ENCODE peak calls at places on chromosomes 6 and 20, in four cellular contexts. A, N, B and O are unnamed samples.

GRCh38 chr6:166786704-166787293 is 159.7 kb upstream of the RPS6KA2 start:
- DNase-seq in A (peak; percentile 65), N (peak; percentile 53), B (no peak), O (no peak)

GRCh38 chr6:157410088-157410487 is 29.1 kb downstream of the ZDHHC14 start:
- DNase-seq in B (no peak), A (peak; percentile 13), N (peak; percentile 58), O (no peak)

GRCh38 chr6:108002365-108003221 is 44.6 kb upstream of the SEC63 start:
- DNase-seq in A (peak; percentile 6), N (no peak), B (peak; percentile 31), O (peak; percentile 93)

GRCh38 chr20:59976196-59976847 is 18.1 kb downstream of the CDH26 start:
- DNase-seq in A (peak; percentile 49), B (no peak), N (no peak), O (no peak)

GRCh38 chr20:38170219-38170902 is 5.3 kb upstream of the TGM2 start:
- DNase-seq in N (no peak), B (no peak), A (peak; percentile 64), O (no peak)

GRCh38 chr6:53701333-53702073 is 35.9 kb upstream of the KLHL31 start:
- DNase-seq in N (no peak), A (no peak), B (no peak), O (no peak)

GRCh38 chr20:62105592-62105991 is 16.7 kb upstream of the LSM14B start:
- DNase-seq in N (no peak), A (no peak), B (no peak), O (no peak)

GRCh38 chr6:22457986-22458385 is 111.4 kb upstream of the HDGFL1 start:
- DNase-seq in A (peak; percentile 69), N (no peak), B (no peak), O (no peak)

GRCh38 chr6:139597781-139598368 is 223.4 kb upstream of the CITED2 start:
- DNase-seq in B (peak; percentile 80), A (peak; percentile 98), N (peak; percentile 99), O (peak; percentile 55)

GRCh38 chr6:157224957-157225574 is 98.3 kb downstream of the TMEM242 start:
- DNase-seq in A (no peak), N (no peak), B (no peak), O (no peak)

GRCh38 chr6:148951662-148952061 is 204.8 kb downstream of the UST start:
- DNase-seq in N (no peak), B (no peak), A (no peak), O (no peak)

GRCh38 chr6:109322825-109323580 is 59.3 kb downstream of the CD164 start:
- DNase-seq in B (no peak), N (no peak), A (no peak), O (no peak)

GRCh38 chr6:29847871-29848630 is 20.4 kb downstream of the HLA-G start:
- DNase-seq in A (peak; percentile 44), B (peak; percentile 88), N (peak; percentile 29), O (peak; percentile 70)

GRCh38 chr20:49408705-49409104 is 73.8 kb downstream of the KCNB1 start:
- DNase-seq in A (no peak), N (no peak), B (no peak), O (no peak)

GRCh38 chr6:1477432-1478090 is 88.2 kb downstream of the FOXF2 start:
- DNase-seq in A (peak; percentile 83), N (peak; percentile 87), B (no peak), O (no peak)

GRCh38 chr6:33080127-33081089 is 4.6 kb downstream of the HLA-DPB1 start:
- DNase-seq in B (no peak), A (peak; percentile 48), N (peak; percentile 49), O (peak; percentile 70)

GRCh38 chr6:30893001-30893591 is 8.8 kb downstream of the DDR1 start:
- DNase-seq in A (no peak), B (no peak), N (no peak), O (no peak)

GRCh38 chr6:2852921-2853322 is 11.3 kb upstream of the SERPINB1 start:
- DNase-seq in N (no peak), A (no peak), B (no peak), O (no peak)

GRCh38 chr6:52995913-52996685 is 1.0 kb upstream of the GSTA4 start:
- DNase-seq in A (peak; percentile 91), N (peak; percentile 89), B (no peak), O (peak; percentile 32)

GRCh38 chr6:159608961-159609673 is 83.9 kb downstream of the SOD2 start:
- DNase-seq in A (peak; percentile 28), B (no peak), N (peak; percentile 37), O (no peak)

GRCh38 chr6:55756711-55757110 is 118.7 kb downstream of the BMP5 start:
- DNase-seq in N (no peak), A (no peak), B (no peak), O (no peak)

GRCh38 chr6:395432-396125 is 4.0 kb downstream of the IRF4 start:
- DNase-seq in N (no peak), A (no peak), B (no peak), O (no peak)

GRCh38 chr6:115540077-115540869 is 520.4 kb downstream of the FRK start:
- DNase-seq in A (no peak), N (no peak), B (no peak), O (no peak)

GRCh38 chr20:6055161-6055783 is 1.4 kb upstream of the LRRN4 start:
- DNase-seq in B (no peak), N (no peak), A (no peak), O (no peak)

GRCh38 chr20:6051505-6051904 is 2.4 kb downstream of the LRRN4 start:
- DNase-seq in B (no peak), A (peak; percentile 73), N (peak; percentile 94), O (no peak)

GRCh38 chr20:6053776-6054688 is at the start of gene LRRN4:
- DNase-seq in A (peak; percentile 26), B (peak; percentile 48), N (peak; percentile 51), O (no peak)

GRCh38 chr20:6055981-6056569 is 2.2 kb upstream of the LRRN4 start:
- DNase-seq in A (no peak), B (no peak), N (no peak), O (no peak)

DNA sequence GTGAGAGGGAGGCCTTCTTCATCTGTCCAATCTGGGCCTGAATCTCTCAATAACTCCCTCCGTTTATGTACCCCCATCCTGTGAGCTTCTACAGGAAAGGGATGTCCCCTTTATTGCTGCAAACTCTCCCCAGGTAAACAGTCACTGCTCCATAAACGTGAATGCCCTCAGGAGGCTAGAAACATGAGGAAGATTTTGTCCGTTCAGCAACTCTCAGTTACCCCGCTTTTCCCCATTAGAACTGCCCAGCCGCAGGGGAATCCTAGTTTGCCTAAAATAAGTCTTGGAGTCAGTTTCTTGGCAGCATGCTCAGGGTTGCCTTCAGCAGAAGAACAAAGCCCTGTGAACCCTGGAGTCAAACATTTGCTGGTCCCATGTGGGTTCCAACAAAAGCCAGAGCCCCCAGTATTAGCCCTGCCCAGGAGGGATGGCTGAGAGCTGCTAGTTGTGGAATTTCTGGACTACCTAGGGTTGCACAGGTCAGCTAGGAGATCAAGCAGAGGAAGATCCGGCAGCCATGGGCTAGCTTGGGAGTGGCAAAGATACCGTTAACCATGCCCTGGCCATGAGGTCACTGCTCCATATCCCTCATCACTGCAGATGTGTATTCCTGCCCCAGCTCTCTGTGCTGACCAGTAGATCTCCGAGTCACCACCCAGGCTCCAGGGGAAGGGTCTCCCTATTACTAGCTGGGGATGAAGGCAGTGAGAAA is 640 bp downstream of the LRRN4 start:
- DNase-seq in A (no peak), N (no peak), B (no peak), O (no peak)
- H3K27ac ChIP-seq in A (no peak overlapping the region), N (no peak overlapping the region), B (no peak overlapping the region), O (no peak overlapping the region)

GRCh38 chr6:119284861-119285521 is 64.6 kb downstream of the MAN1A1 start:
- DNase-seq in B (no peak), A (no peak), N (no peak), O (no peak)
- H3K4me3 ChIP-seq in B (no peak overlapping the region), A (no peak overlapping the region), N (no peak overlapping the region), O (no peak overlapping the region)

GRCh38 chr20:21437816-21438215 is 40.5 kb upstream of the NKX2-4 start:
- DNase-seq in B (no peak), A (no peak), N (peak; percentile 11), O (no peak)

GRCh38 chr20:21433329-21433890 is 36.1 kb upstream of the NKX2-4 start:
- DNase-seq in N (peak; percentile 45), B (no peak), A (peak; percentile 31), O (no peak)

GRCh38 chr20:21436186-21436585 is 38.9 kb upstream of the NKX2-4 start:
- DNase-seq in B (no peak), N (peak; percentile 96), A (peak; percentile 72), O (no peak)

GRCh38 chr20:21435576-21435975 is 38.2 kb upstream of the NKX2-4 start:
- DNase-seq in N (peak; percentile 53), B (no peak), A (no peak), O (no peak)

DNA sequence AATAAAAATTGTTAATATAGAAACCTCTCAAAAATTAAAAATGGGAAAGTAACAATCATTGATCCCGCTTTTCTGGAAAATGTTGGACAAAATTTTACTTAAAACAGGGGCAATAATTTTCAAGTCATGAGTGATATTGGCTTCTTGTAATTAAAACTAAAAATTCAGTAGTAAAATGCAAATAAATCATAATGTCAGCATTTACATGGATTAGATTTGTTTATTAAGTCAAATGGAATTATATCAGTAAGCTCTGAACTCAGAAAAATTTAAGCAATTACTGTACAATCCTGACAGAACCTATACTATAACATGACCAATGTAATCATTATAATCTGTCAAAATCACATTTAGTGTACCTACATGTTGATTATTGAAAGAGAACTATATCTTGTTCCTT is 39.9 kb upstream of the NKX2-4 start:
- DNase-seq in N (no peak), B (no peak), A (no peak), O (no peak)
- H3K27me3 ChIP-seq in N (no peaks in the 10 kb centered on the region), B (no peaks in the 10 kb centered on the region), A (no peaks in the 10 kb centered on the region), O (no peaks in the 10 kb centered on the region)

GRCh38 chr6:35681298-35681697 is 7.4 kb downstream of the FKBP5 start:
- DNase-seq in N (no peak), A (no peak), B (no peak), O (no peak)
- H3K27ac ChIP-seq in N (no peak overlapping the region), A (no peak overlapping the region), B (no peak overlapping the region), O (no peak overlapping the region)

GRCh38 chr20:35837577-35838195 is 65.9 kb downstream of the PHF20 start:
- DNase-seq in N (peak; percentile 54), A (peak; percentile 31), B (no peak), O (no peak)
- H3K4me3 ChIP-seq in N (no peak overlapping the region), A (no peak overlapping the region), B (no peak overlapping the region), O (no peak overlapping the region)

GRCh38 chr20:19072988-19073387 is 139.5 kb upstream of the SLC24A3 start:
- DNase-seq in B (no peak), A (no peak), N (no peak), O (no peak)
- H3K27me3 ChIP-seq in B (no peaks in the 10 kb centered on the region), A (no peaks in the 10 kb centered on the region), N (no peaks in the 10 kb centered on the region), O (no peaks in the 10 kb centered on the region)

DNA sequence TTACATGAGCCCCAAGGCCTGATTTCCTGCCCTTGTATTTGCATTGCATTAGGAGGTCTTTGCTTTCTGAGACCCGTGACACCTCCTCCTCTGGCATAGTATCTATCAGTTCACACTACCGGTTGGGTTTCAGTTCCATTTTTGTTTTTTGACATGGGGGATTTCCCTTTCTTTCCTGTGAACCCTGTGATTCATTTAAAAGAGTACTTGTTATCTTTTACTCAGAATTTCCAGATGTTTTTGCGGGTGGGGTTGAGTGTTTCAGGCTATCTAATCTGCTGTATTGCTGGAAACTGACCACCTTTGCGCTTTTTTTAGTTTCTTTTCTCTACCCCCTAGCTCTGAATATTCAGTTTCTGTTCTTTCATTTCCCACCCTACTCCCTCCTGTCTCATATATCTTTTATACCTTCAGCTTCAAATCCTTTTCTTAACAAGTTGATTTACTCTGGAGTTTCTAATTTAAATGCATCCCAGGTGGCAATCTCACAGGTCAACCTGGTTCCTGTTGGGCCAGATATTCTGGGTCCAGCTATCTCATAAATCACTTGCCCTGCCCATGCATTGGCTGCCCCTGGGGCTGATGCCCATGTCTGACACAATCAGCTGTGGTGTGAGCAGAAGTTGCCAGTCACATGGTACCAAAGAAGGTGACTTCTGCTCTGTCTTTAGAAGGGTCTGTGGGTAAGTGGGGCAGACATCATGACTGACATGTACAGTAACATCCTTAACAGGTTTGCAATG is 14.3 kb upstream of the NCOA3 start:
- DNase-seq in B (no peak), N (peak; percentile 34), A (peak; percentile 25), O (no peak)
- H3K27ac ChIP-seq in B (peak overlapping the region; percentile 29), N (no peak overlapping the region), A (no peak overlapping the region), O (no peak overlapping the region)